ENCODE peak calls at places on chromosome 14, in ten cellular contexts. N is A549; S is trophoblast cell; G is PC-3; Z is CD8-positive, alpha-beta T cell; Y is GM23338; R is CD4-positive, alpha-beta memory T cell; C is hepatocyte; P is PC-9; A is astrocyte. K is an unnamed sample.

GRCh38 chr14:20614038-20614840 is 23.1 kb upstream of the RNASE12 start:
- DNase-seq in N (peak; percentile 85), S (peak; percentile 18), G (peak; percentile 42), Z (no peak), Y (no peak), R (no peak), C (no peak), P (no peak), A (no peak), K (no peak)

GRCh38 chr14:53391631-53392030 is 238.5 kb upstream of the DDHD1 start:
- DNase-seq in N (no peak), S (no peak), G (peak; percentile 86), Z (no peak), Y (no peak), R (no peak), C (no peak), P (no peak), A (peak; percentile 96), K (no peak)

GRCh38 chr14:64723691-64724577 is 19.7 kb downstream of the PLEKHG3 start:
- DNase-seq in N (no peak), S (no peak), G (no peak), Z (no peak), Y (no peak), R (peak; percentile 40), C (peak; percentile 77), P (no peak), A (no peak), K (peak; percentile 23)

GRCh38 chr14:66046035-66046434 is 440.1 kb upstream of the CCDC196 start:
- DNase-seq in N (no peak), S (no peak), G (no peak), Z (no peak), Y (no peak), R (no peak), C (no peak), P (no peak), A (no peak), K (no peak)

GRCh38 chr14:51228890-51229289 is 11.2 kb upstream of the TMX1 start:
- DNase-seq in N (no peak), S (no peak), G (no peak), Z (no peak), Y (no peak), R (no peak), C (no peak), P (no peak), A (no peak), K (no peak)

GRCh38 chr14:74347795-74348100 is 523 bp upstream of the VRTN start:
- DNase-seq in N (no peak), S (no peak), G (no peak), Z (no peak), Y (no peak), R (no peak), C (no peak), P (no peak), A (no peak), K (no peak)

GRCh38 chr14:76957224-76957881 is 71.2 kb downstream of the IRF2BPL start:
- DNase-seq in N (no peak), S (no peak), G (no peak), Z (no peak), Y (no peak), R (no peak), C (no peak), P (peak; percentile 44), A (no peak), K (no peak)

GRCh38 chr14:105913861-105914260 is 387.5 kb downstream of the TMEM121 start:
- DNase-seq in N (no peak), S (no peak), G (no peak), Z (no peak), Y (no peak), R (no peak), C (no peak), P (no peak), A (no peak), K (no peak)

GRCh38 chr14:76977793-76978730 is 50.4 kb downstream of the IRF2BPL start:
- DNase-seq in N (no peak), S (peak; percentile 90), G (no peak), Z (peak; percentile 62), Y (no peak), R (peak; percentile 74), C (peak; percentile 77), P (no peak), A (peak; percentile 55), K (peak; percentile 11)

GRCh38 chr14:71583246-71583645 is 349.0 kb upstream of the RGS6 start:
- DNase-seq in N (no peak), S (no peak), G (no peak), Z (no peak), Y (no peak), R (no peak), C (no peak), P (no peak), A (no peak), K (no peak)

GRCh38 chr14:24067133-24068082 is 4.0 kb upstream of the CPNE6 start:
- DNase-seq in N (no peak), S (no peak), G (no peak), Z (no peak), Y (no peak), R (no peak), C (peak; percentile 33), P (no peak), A (no peak), K (no peak)

GRCh38 chr14:90654831-90655276 is 161.4 kb downstream of the TTC7B start:
- DNase-seq in N (no peak), S (no peak), G (no peak), Z (no peak), Y (no peak), R (no peak), C (no peak), P (no peak), A (peak; percentile 72), K (no peak)

GRCh38 chr14:20530771-20531571 is 25.6 kb downstream of the RNASE10 start:
- DNase-seq in N (peak; percentile 84), S (peak; percentile 90), G (peak; percentile 88), Z (peak; percentile 56), Y (peak; percentile 93), R (peak; percentile 54), C (peak; percentile 85), P (peak; percentile 42), A (peak; percentile 22), K (peak; percentile 58)

GRCh38 chr14:89697281-89698060 is 257.1 kb downstream of the EFCAB11 start:
- DNase-seq in N (peak; percentile 8), S (no peak), G (no peak), Z (no peak), Y (no peak), R (no peak), C (no peak), P (no peak), A (no peak), K (no peak)

GRCh38 chr14:56888274-56888673 is 78.0 kb upstream of the OTX2 start:
- DNase-seq in N (no peak), S (no peak), G (no peak), Z (no peak), Y (peak; percentile 58), R (no peak), C (no peak), P (no peak), A (no peak), K (no peak)

GRCh38 chr14:78631551-78631950 is 461.4 kb downstream of the NRXN3 start:
- DNase-seq in N (no peak), S (no peak), G (no peak), Z (no peak), Y (no peak), R (no peak), C (no peak), P (no peak), A (no peak), K (no peak)

GRCh38 chr14:95504135-95505029 is 12.1 kb downstream of the SYNE3 start:
- DNase-seq in N (no peak), S (peak; percentile 56), G (no peak), Z (no peak), Y (no peak), R (no peak), C (no peak), P (no peak), A (peak; percentile 66), K (no peak)
- H3K27ac ChIP-seq in N (no peak overlapping the region), S (no peak overlapping the region), G (no peak overlapping the region), Z (no peak overlapping the region), Y (no peak overlapping the region), R (no peak overlapping the region), C (no peak overlapping the region), P (no peak overlapping the region), A (no peak overlapping the region), K (no peak overlapping the region)

DNA sequence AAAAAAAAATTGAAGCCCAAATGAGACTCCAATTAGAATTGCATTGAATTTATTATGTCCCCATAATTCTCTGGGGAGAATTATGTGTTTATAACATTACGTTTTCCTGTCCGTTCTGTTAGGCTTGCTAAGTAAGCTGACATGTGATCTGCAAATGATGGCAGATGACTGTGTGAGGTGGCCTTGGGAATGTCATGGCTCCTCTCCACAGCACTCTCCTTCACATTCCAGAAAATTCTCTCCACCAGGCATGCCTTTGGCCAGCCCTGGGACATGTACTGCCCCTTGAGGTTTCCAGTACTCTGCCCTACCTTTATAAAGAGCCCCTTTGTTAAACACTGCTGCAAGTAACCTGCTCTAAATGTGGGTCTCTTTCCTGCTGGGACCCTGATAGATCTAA is 28.3 kb upstream of the INF2 start:
- DNase-seq in N (no peak), S (peak; percentile 40), G (no peak), Z (no peak), Y (no peak), R (no peak), C (no peak), P (no peak), A (no peak), K (no peak)
- H3K27ac ChIP-seq in N (no peak overlapping the region), S (no peak overlapping the region), G (no peak overlapping the region), Z (no peak overlapping the region), Y (no peak overlapping the region), R (no peak overlapping the region), C (no peak overlapping the region), P (no peak overlapping the region), A (no peak overlapping the region), K (no peak overlapping the region)

GRCh38 chr14:44316647-44317432 is 190.2 kb downstream of the FSCB start:
- DNase-seq in N (peak; percentile 92), S (peak; percentile 77), G (peak; percentile 98), Z (no peak), Y (no peak), R (no peak), C (peak; percentile 85), P (peak; percentile 85), A (peak; percentile 98), K (no peak)

DNA sequence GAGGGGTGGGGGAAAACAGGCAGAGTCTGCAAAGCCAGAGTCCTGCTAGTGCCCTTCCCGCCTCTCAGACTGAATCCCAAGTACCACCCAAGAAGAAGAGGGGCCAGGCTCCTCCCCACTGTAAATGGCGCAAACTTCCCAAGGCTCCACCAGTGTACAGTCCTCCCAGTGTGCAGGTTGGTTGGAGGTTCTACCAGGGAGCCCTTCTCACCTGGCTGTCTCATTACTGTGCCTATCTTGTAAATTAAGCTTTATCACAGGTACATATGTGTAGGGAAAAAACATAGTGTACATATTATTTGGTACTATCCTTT is 189.7 kb downstream of the FSCB start:
- DNase-seq in N (no peak), S (no peak), G (no peak), Z (no peak), Y (no peak), R (no peak), C (peak; percentile 5), P (no peak), A (no peak), K (no peak)
- H3K27ac ChIP-seq in N (peak overlapping the region; percentile 75), S (no peak overlapping the region), G (peak overlapping the region; percentile 83), Z (no peak overlapping the region), Y (no peak overlapping the region), R (no peak overlapping the region), C (peak overlapping the region; percentile 65), P (peak overlapping the region; percentile 23), A (peak overlapping the region; percentile 59), K (no peak overlapping the region)

DNA sequence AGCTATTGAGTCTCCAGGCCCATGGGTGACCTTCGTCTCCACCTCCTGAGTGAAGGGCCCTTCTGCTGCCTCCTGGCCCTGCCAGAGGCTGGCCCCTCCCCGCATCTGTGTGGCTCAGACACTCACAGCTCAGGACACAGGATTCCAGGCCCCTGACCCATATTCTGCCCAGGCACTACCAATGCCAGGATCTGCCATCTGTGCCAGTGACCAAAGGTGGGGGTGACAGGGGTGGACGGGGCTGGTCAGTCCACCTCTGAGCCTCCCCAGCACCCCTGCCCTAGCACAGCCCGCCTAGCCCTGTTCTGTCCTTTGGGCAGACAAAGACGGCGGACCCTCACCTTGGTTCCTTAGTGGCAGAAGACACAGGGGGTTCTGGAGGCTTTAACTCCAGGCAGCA is 2.8 kb downstream of the ASB2 start:
- DNase-seq in N (no peak), S (no peak), G (no peak), Z (no peak), Y (no peak), R (no peak), C (no peak), P (no peak), A (no peak), K (no peak)
- H3K27ac ChIP-seq in N (no peak overlapping the region), S (no peak overlapping the region), G (no peak overlapping the region), Z (no peak overlapping the region), Y (no peak overlapping the region), R (no peak overlapping the region), C (no peak overlapping the region), P (no peak overlapping the region), A (no peak overlapping the region), K (no peak overlapping the region)